ENCODE peak calls at places on chromosomes 5 and 9, in eight cellular contexts. One of them, this sample, is unnamed.

GRCh38 chr5:111367081-111367480 is 142.9 kb downstream of the CAMK4 start:
- DNase-seq in NB4: no peak
- DNase-seq in spleen: no peak
- DNase-seq in fibroblast of the aortic adventitia: no peak
- DNase-seq in GM23248: no peak
- DNase-seq in GM23338: no peak
- DNase-seq in memory B cell: no peak
- DNase-seq in EL: peak
- DNase-seq in this sample: no peak

GRCh38 chr9:100619194-100619593 is 41.3 kb downstream of the CAVIN4 start:
- DNase-seq in NB4: no peak
- DNase-seq in GM23248: no peak
- DNase-seq in EL: no peak
- DNase-seq in GM23338: peak
- DNase-seq in memory B cell: no peak
- DNase-seq in fibroblast of the aortic adventitia: no peak
- DNase-seq in spleen: no peak
- DNase-seq in this sample: no peak

GRCh38 chr5:118681655-118682054 is 306.7 kb downstream of the DTWD2 start:
- DNase-seq in fibroblast of the aortic adventitia: no peak
- DNase-seq in spleen: no peak
- DNase-seq in GM23338: no peak
- DNase-seq in EL: no peak
- DNase-seq in memory B cell: no peak
- DNase-seq in NB4: no peak
- DNase-seq in GM23248: no peak
- DNase-seq in this sample: no peak

GRCh38 chr9:242461-243080 is 27.9 kb downstream of the DOCK8 start:
- DNase-seq in GM23338: no peak
- DNase-seq in GM23248: no peak
- DNase-seq in spleen: no peak
- DNase-seq in EL: no peak
- DNase-seq in fibroblast of the aortic adventitia: no peak
- DNase-seq in memory B cell: no peak
- DNase-seq in NB4: no peak
- DNase-seq in this sample: no peak

GRCh38 chr5:42636425-42636824 is 120.2 kb upstream of the CCDC152 start:
- DNase-seq in GM23248: peak
- DNase-seq in spleen: no peak
- DNase-seq in memory B cell: no peak
- DNase-seq in GM23338: no peak
- DNase-seq in fibroblast of the aortic adventitia: peak
- DNase-seq in EL: no peak
- DNase-seq in NB4: peak
- DNase-seq in this sample: no peak

GRCh38 chr5:14082523-14082922 is 60.6 kb upstream of the TRIO start:
- DNase-seq in GM23338: no peak
- DNase-seq in NB4: no peak
- DNase-seq in spleen: no peak
- DNase-seq in fibroblast of the aortic adventitia: no peak
- DNase-seq in EL: no peak
- DNase-seq in GM23248: no peak
- DNase-seq in memory B cell: no peak
- DNase-seq in this sample: no peak

GRCh38 chr9:92668746-92669526 is 995 bp downstream of the IPPK start:
- DNase-seq in fibroblast of the aortic adventitia: peak
- DNase-seq in spleen: peak
- DNase-seq in memory B cell: no peak
- DNase-seq in EL: peak
- DNase-seq in GM23248: peak
- DNase-seq in NB4: peak
- DNase-seq in GM23338: peak
- DNase-seq in this sample: peak

GRCh38 chr5:75461679-75462078 is 49.8 kb downstream of the CERT1 start:
- DNase-seq in NB4: peak
- DNase-seq in GM23338: no peak
- DNase-seq in memory B cell: no peak
- DNase-seq in GM23248: peak
- DNase-seq in spleen: no peak
- DNase-seq in fibroblast of the aortic adventitia: no peak
- DNase-seq in EL: peak
- DNase-seq in this sample: no peak

GRCh38 chr5:143874312-143874711 is 62.4 kb downstream of the HMHB1 start:
- DNase-seq in NB4: no peak
- DNase-seq in EL: peak
- DNase-seq in memory B cell: no peak
- DNase-seq in GM23248: peak
- DNase-seq in GM23338: no peak
- DNase-seq in spleen: no peak
- DNase-seq in fibroblast of the aortic adventitia: no peak
- DNase-seq in this sample: no peak

GRCh38 chr5:128409401-128409800 is 128.6 kb downstream of the FBN2 start:
- DNase-seq in NB4: no peak
- DNase-seq in GM23338: peak
- DNase-seq in EL: peak
- DNase-seq in fibroblast of the aortic adventitia: no peak
- DNase-seq in spleen: no peak
- DNase-seq in memory B cell: no peak
- DNase-seq in GM23248: no peak
- DNase-seq in this sample: no peak

GRCh38 chr9:128568470-128569083 is 16.2 kb downstream of the SPTAN1 start:
- DNase-seq in memory B cell: no peak
- DNase-seq in fibroblast of the aortic adventitia: peak
- DNase-seq in EL: no peak
- DNase-seq in spleen: no peak
- DNase-seq in NB4: no peak
- DNase-seq in GM23248: peak
- DNase-seq in GM23338: no peak
- DNase-seq in this sample: no peak

GRCh38 chr9:128101690-128102089 is 25.8 kb downstream of the PTGES2 start:
- DNase-seq in NB4: no peak
- DNase-seq in memory B cell: no peak
- DNase-seq in EL: no peak
- DNase-seq in spleen: peak
- DNase-seq in fibroblast of the aortic adventitia: no peak
- DNase-seq in GM23338: no peak
- DNase-seq in GM23248: no peak
- DNase-seq in this sample: peak

GRCh38 chr5:79109527-79110492 is 1.8 kb upstream of the BHMT start:
- DNase-seq in EL: no peak
- DNase-seq in spleen: no peak
- DNase-seq in GM23338: peak
- DNase-seq in fibroblast of the aortic adventitia: no peak
- DNase-seq in GM23248: no peak
- DNase-seq in NB4: peak
- DNase-seq in memory B cell: no peak
- DNase-seq in this sample: no peak

GRCh38 chr5:62762503-62762902 is 183.9 kb downstream of the LRRC70 start:
- DNase-seq in memory B cell: no peak
- DNase-seq in fibroblast of the aortic adventitia: no peak
- DNase-seq in GM23248: no peak
- DNase-seq in spleen: no peak
- DNase-seq in EL: no peak
- DNase-seq in GM23338: no peak
- DNase-seq in NB4: peak
- DNase-seq in this sample: no peak

GRCh38 chr5:40801771-40802562 is 3.8 kb upstream of the PRKAA1 start:
- DNase-seq in GM23248: no peak
- DNase-seq in GM23338: no peak
- DNase-seq in EL: no peak
- DNase-seq in memory B cell: no peak
- DNase-seq in fibroblast of the aortic adventitia: no peak
- DNase-seq in NB4: no peak
- DNase-seq in spleen: no peak
- DNase-seq in this sample: no peak

GRCh38 chr9:76586555-76587314 is 127.8 kb downstream of the GCNT1 start:
- DNase-seq in fibroblast of the aortic adventitia: no peak
- DNase-seq in GM23248: no peak
- DNase-seq in memory B cell: no peak
- DNase-seq in EL: no peak
- DNase-seq in spleen: no peak
- DNase-seq in NB4: no peak
- DNase-seq in GM23338: no peak
- DNase-seq in this sample: no peak

GRCh38 chr9:13351768-13352386 is 72.4 kb upstream of the MPDZ start:
- DNase-seq in GM23338: peak
- DNase-seq in NB4: peak
- DNase-seq in spleen: no peak
- DNase-seq in EL: peak
- DNase-seq in memory B cell: no peak
- DNase-seq in GM23248: peak
- DNase-seq in fibroblast of the aortic adventitia: peak
- DNase-seq in this sample: no peak

GRCh38 chr9:91727316-91727861 is 222.6 kb downstream of the ROR2 start:
- DNase-seq in GM23338: peak
- DNase-seq in spleen: no peak
- DNase-seq in GM23248: peak
- DNase-seq in NB4: peak
- DNase-seq in EL: peak
- DNase-seq in memory B cell: no peak
- DNase-seq in fibroblast of the aortic adventitia: peak
- DNase-seq in this sample: no peak

GRCh38 chr5:146345240-146345577 is 6.6 kb downstream of the POU4F3 start:
- DNase-seq in spleen: no peak
- DNase-seq in NB4: no peak
- DNase-seq in EL: no peak
- DNase-seq in fibroblast of the aortic adventitia: no peak
- DNase-seq in GM23248: no peak
- DNase-seq in GM23338: no peak
- DNase-seq in memory B cell: no peak
- DNase-seq in this sample: no peak

GRCh38 chr9:121499427-121500164 is at the start of gene GGTA1:
- DNase-seq in EL: peak
- DNase-seq in memory B cell: peak
- DNase-seq in GM23338: peak
- DNase-seq in GM23248: peak
- DNase-seq in NB4: peak
- DNase-seq in fibroblast of the aortic adventitia: peak
- DNase-seq in spleen: peak
- DNase-seq in this sample: peak

GRCh38 chr9:93820667-93821306 is 134.4 kb downstream of the BARX1 start:
- DNase-seq in GM23248: no peak
- DNase-seq in EL: no peak
- DNase-seq in fibroblast of the aortic adventitia: no peak
- DNase-seq in memory B cell: no peak
- DNase-seq in spleen: no peak
- DNase-seq in NB4: peak
- DNase-seq in GM23338: peak
- DNase-seq in this sample: no peak

GRCh38 chr9:12204512-12204911 is 488.7 kb upstream of the TYRP1 start:
- DNase-seq in memory B cell: no peak
- DNase-seq in EL: no peak
- DNase-seq in NB4: no peak
- DNase-seq in GM23338: no peak
- DNase-seq in GM23248: no peak
- DNase-seq in spleen: no peak
- DNase-seq in fibroblast of the aortic adventitia: no peak
- DNase-seq in this sample: no peak

GRCh38 chr5:152487130-152487529 is 82.1 kb upstream of the NMUR2 start:
- DNase-seq in GM23248: no peak
- DNase-seq in spleen: no peak
- DNase-seq in NB4: no peak
- DNase-seq in fibroblast of the aortic adventitia: no peak
- DNase-seq in memory B cell: no peak
- DNase-seq in EL: no peak
- DNase-seq in GM23338: no peak
- DNase-seq in this sample: no peak

GRCh38 chr5:6721442-6721841 is 8.2 kb downstream of the TENT4A start:
- DNase-seq in GM23248: peak
- DNase-seq in EL: no peak
- DNase-seq in spleen: no peak
- DNase-seq in memory B cell: no peak
- DNase-seq in GM23338: no peak
- DNase-seq in NB4: no peak
- DNase-seq in fibroblast of the aortic adventitia: no peak
- DNase-seq in this sample: peak

GRCh38 chr5:436641-436975 is 6.4 kb upstream of the EXOC3 start:
- DNase-seq in spleen: no peak
- DNase-seq in memory B cell: no peak
- DNase-seq in fibroblast of the aortic adventitia: no peak
- DNase-seq in GM23248: no peak
- DNase-seq in NB4: no peak
- DNase-seq in EL: no peak
- DNase-seq in GM23338: no peak
- DNase-seq in this sample: peak